ENCODE peak calls at places on chromosomes 13 and 19, in eight cellular contexts. B is gastrocnemius medialis; G is tibial nerve; K is effector memory CD4-positive, alpha-beta T cell; X is left ventricle myocardium inferior; S is fibroblast of lung; Z is neural progenitor cell; V is mammary epithelial cell. J is an unnamed sample.

GRCh38 chr19:48696353-48697010 is 711 bp downstream of the FUT2 start:
- DNase-seq in X (no peak), G (no peak), K (no peak), B (no peak), V (no peak), Z (peak; percentile 61), S (no peak), J (peak; percentile 78)

GRCh38 chr13:28585557-28585956 is 73.4 kb upstream of the POMP start:
- DNase-seq in S (no peak), B (no peak), Z (no peak), X (no peak), K (no peak), G (no peak), V (no peak), J (no peak)

GRCh38 chr13:45082964-45083363 is 37.3 kb upstream of the GTF2F2 start:
- DNase-seq in Z (no peak), S (peak; percentile 77), K (no peak), V (peak; percentile 74), X (no peak), G (no peak), B (no peak), J (no peak)

GRCh38 chr13:97307882-97308624 is 85.9 kb downstream of the MBNL2 start:
- DNase-seq in K (no peak), G (peak; percentile 33), S (peak; percentile 91), V (peak; percentile 86), B (no peak), Z (peak; percentile 50), X (peak; percentile 51), J (peak; percentile 73)

GRCh38 chr13:73849292-73849691 is 284.9 kb downstream of the KLF12 start:
- DNase-seq in S (peak; percentile 47), Z (peak; percentile 64), G (no peak), X (no peak), K (no peak), V (no peak), B (no peak), J (peak; percentile 29)

GRCh38 chr13:28889317-28889716 is 69.2 kb downstream of the MTUS2 start:
- DNase-seq in V (no peak), G (no peak), K (no peak), B (no peak), X (no peak), S (no peak), Z (no peak), J (no peak)

GRCh38 chr19:29617336-29618266 is 11.5 kb downstream of the POP4 start:
- DNase-seq in X (no peak), B (no peak), G (no peak), S (no peak), K (no peak), Z (no peak), V (no peak), J (no peak)

GRCh38 chr19:50994129-50994528 is 7.3 kb downstream of the KLK8 start:
- DNase-seq in X (no peak), V (peak; percentile 61), G (no peak), S (no peak), Z (no peak), K (no peak), B (no peak), J (no peak)

GRCh38 chr19:47255947-47256687 is at the start of gene CCDC9:
- DNase-seq in X (peak; percentile 95), Z (peak; percentile 99), G (peak; percentile 94), K (peak; percentile 88), S (peak; percentile 94), B (peak; percentile 97), V (peak; percentile 94), J (peak; percentile 99)

GRCh38 chr19:6064016-6064702 is 46.1 kb downstream of the RFX2 start:
- DNase-seq in B (no peak), K (no peak), S (peak; percentile 32), X (no peak), G (no peak), V (peak; percentile 42), Z (no peak), J (no peak)

GRCh38 chr13:63025741-63026140 is 1610.1 kb upstream of the PCDH20 start:
- DNase-seq in X (no peak), S (no peak), K (no peak), Z (no peak), V (no peak), B (no peak), G (no peak), J (no peak)

GRCh38 chr19:31312004-31312403 is 37.2 kb downstream of the TSHZ3 start:
- DNase-seq in Z (no peak), V (peak; percentile 29), X (no peak), K (no peak), B (no peak), S (peak; percentile 93), G (no peak), J (peak; percentile 96)

GRCh38 chr19:51644636-51645271 is 1.9 kb downstream of the SIGLEC14 start:
- DNase-seq in B (no peak), V (no peak), G (no peak), Z (no peak), X (no peak), K (no peak), S (no peak), J (no peak)

GRCh38 chr19:47145639-47146486 is 15.2 kb downstream of the SAE1 start:
- DNase-seq in B (no peak), V (no peak), S (no peak), K (no peak), X (no peak), G (no peak), Z (no peak), J (no peak)

GRCh38 chr19:55687281-55688172 is 12.5 kb downstream of the EPN1 start:
- DNase-seq in S (no peak), X (peak; percentile 13), G (no peak), B (no peak), V (no peak), K (no peak), Z (no peak), J (peak; percentile 80)

GRCh38 chr13:99288069-99288468 is 19.1 kb downstream of the GPR183 start:
- DNase-seq in X (no peak), V (no peak), S (peak; percentile 44), Z (no peak), B (no peak), G (no peak), K (no peak), J (no peak)

GRCh38 chr13:91630916-91631315 is 232.5 kb downstream of the GPC5 start:
- DNase-seq in B (no peak), X (no peak), S (peak; percentile 66), Z (peak; percentile 7), V (no peak), K (no peak), G (no peak), J (no peak)

GRCh38 chr13:113148407-113148806 is 10.0 kb upstream of the PROZ start:
- DNase-seq in S (no peak), B (no peak), G (no peak), V (no peak), X (no peak), Z (no peak), K (no peak), J (peak; percentile 23)

GRCh38 chr19:48826606-48827020 is 9.7 kb downstream of the HSD17B14 start:
- DNase-seq in S (no peak), V (no peak), X (no peak), Z (peak; percentile 30), B (no peak), G (no peak), K (no peak), J (no peak)

GRCh38 chr19:32404939-32405430 is 585 bp upstream of the DPY19L3 start:
- DNase-seq in Z (peak; percentile 84), K (no peak), G (peak; percentile 35), V (no peak), B (peak; percentile 64), X (peak; percentile 71), S (peak; percentile 41), J (no peak)

GRCh38 chr19:42276284-42276683 is 7.2 kb downstream of the CIC start:
- DNase-seq in S (no peak), Z (no peak), B (no peak), K (no peak), X (no peak), V (no peak), G (no peak), J (no peak)

GRCh38 chr19:3053780-3054179 is 8.5 kb downstream of the TLE5 start:
- DNase-seq in Z (no peak), S (no peak), X (no peak), G (no peak), V (no peak), K (no peak), B (no peak), J (peak; percentile 29)
- H3K36me3 ChIP-seq in Z (no peaks in the 10 kb centered on the region), S (peaks cover 21% of the 10 kb centered on the region), X (peaks cover 56% of the 10 kb centered on the region), G (peaks cover 58% of the 10 kb centered on the region), V (no peaks in the 10 kb centered on the region), K (peaks cover 53% of the 10 kb centered on the region), B (peaks cover 44% of the 10 kb centered on the region), J (peaks cover 39% of the 10 kb centered on the region)

GRCh38 chr19:10295305-10295846 is 5.6 kb downstream of the ICAM5 start:
- DNase-seq in K (peak; percentile 70), B (no peak), V (no peak), X (no peak), Z (peak; percentile 46), G (no peak), S (no peak), J (peak; percentile 85)
- H3K4me1 ChIP-seq in K (peaks cover 43% of the 10 kb centered on the region), B (peaks cover 28% of the 10 kb centered on the region), V (peaks cover 18% of the 10 kb centered on the region), X (peaks cover 43% of the 10 kb centered on the region), Z (peaks cover 9% of the 10 kb centered on the region), G (peaks cover 10% of the 10 kb centered on the region), S (peaks cover 8% of the 10 kb centered on the region), J (peaks cover 6% of the 10 kb centered on the region)

DNA sequence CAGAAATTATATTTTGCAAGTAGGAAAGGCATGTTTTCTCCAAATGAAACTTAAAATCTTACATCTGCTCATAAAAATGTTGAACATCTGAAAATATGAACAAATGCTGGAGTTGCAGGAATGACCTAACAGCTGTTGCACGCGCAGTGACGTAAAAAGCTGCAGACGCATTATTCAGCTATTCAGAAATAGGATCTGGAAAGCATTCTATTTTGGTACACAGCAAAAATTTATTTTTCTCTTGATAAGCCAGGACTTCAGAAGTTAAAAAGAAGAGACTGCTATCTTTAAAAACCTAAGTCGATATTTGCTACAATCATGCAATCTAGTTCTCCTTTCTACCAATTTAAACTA is 36.9 kb upstream of the STARD13 start:
- DNase-seq in Z (no peak), B (peak; percentile 29), V (no peak), X (peak; percentile 23), K (no peak), S (peak; percentile 8), G (no peak), J (no peak)
- H3K4me3 ChIP-seq in Z (no peak overlapping the region), B (peak overlapping the region; percentile 30), V (no peak overlapping the region), X (peak overlapping the region; percentile 15), K (no peak overlapping the region), S (peak overlapping the region; percentile 35), G (no peak overlapping the region), J (no peak overlapping the region)

GRCh38 chr19:3055741-3056453 is 6.4 kb downstream of the TLE5 start:
- DNase-seq in X (no peak), G (no peak), V (peak; percentile 92), Z (no peak), B (peak; percentile 47), K (no peak), S (no peak), J (peak; percentile 73)

GRCh38 chr19:3054972-3055740 is 7.1 kb downstream of the TLE5 start:
- DNase-seq in G (no peak), X (no peak), V (peak; percentile 86), Z (no peak), K (no peak), S (peak; percentile 56), B (no peak), J (peak; percentile 65)

GRCh38 chr19:3058009-3058820 is 4.1 kb downstream of the TLE5 start:
- DNase-seq in X (no peak), G (no peak), V (no peak), S (no peak), K (no peak), B (no peak), Z (no peak), J (peak; percentile 82)

GRCh38 chr19:3057275-3057714 is 5.0 kb downstream of the TLE5 start:
- DNase-seq in K (no peak), V (peak; percentile 62), B (peak; percentile 88), G (peak; percentile 77), S (peak; percentile 74), X (peak; percentile 88), Z (no peak), J (peak; percentile 96)

GRCh38 chr19:3056454-3057016 is 5.8 kb downstream of the TLE5 start:
- DNase-seq in K (no peak), S (no peak), Z (peak; percentile 76), B (no peak), X (no peak), V (no peak), G (no peak), J (peak; percentile 78)
- H3K36me3 ChIP-seq in K (peaks cover 69% of the 10 kb centered on the region), S (peaks cover 27% of the 10 kb centered on the region), Z (peaks cover 5% of the 10 kb centered on the region), B (peaks cover 56% of the 10 kb centered on the region), X (peaks cover 70% of the 10 kb centered on the region), V (no peaks in the 10 kb centered on the region), G (peaks cover 71% of the 10 kb centered on the region), J (peaks cover 48% of the 10 kb centered on the region)

J was measured in osteoblast.